ENCODE peak calls at places on chromosome 7, in six cellular contexts. X is GM12892, Z is GM12878, D is K562, J is H1, I is HepG2. U is an unnamed sample.

GRCh38 chr7:131525820-131526219 is 30.6 kb downstream of the PODXL start:
- DNase-seq in D (no peak), Z (no peak), J (no peak), X (no peak), I (no peak), U (no peak)

GRCh38 chr7:136870799-136871487 is 2.5 kb downstream of the CHRM2 start:
- DNase-seq in J (no peak), X (no peak), Z (no peak), I (no peak), D (no peak), U (no peak)

GRCh38 chr7:15764986-15765385 is 78.5 kb upstream of the MEOX2 start:
- DNase-seq in X (no peak), J (no peak), I (no peak), Z (no peak), D (no peak), U (no peak)

GRCh38 chr7:114345494-114345893 is 69.1 kb upstream of the FOXP2 start:
- DNase-seq in D (no peak), I (no peak), J (no peak), X (no peak), Z (no peak), U (no peak)

GRCh38 chr7:76358053-76358477 is 726 bp downstream of the YWHAG start:
- DNase-seq in D (peak; percentile 80), J (no peak), X (no peak), I (no peak), Z (no peak), U (no peak)

GRCh38 chr7:29976265-29976664 is 13.3 kb downstream of the SCRN1 start:
- DNase-seq in Z (no peak), D (no peak), I (no peak), J (no peak), X (no peak), U (no peak)

GRCh38 chr7:151680810-151681209 is 161.1 kb upstream of the RHEB start:
- DNase-seq in I (no peak), X (no peak), Z (no peak), J (no peak), D (no peak), U (no peak)

GRCh38 chr7:28466341-28466740 is 54.0 kb downstream of the CREB5 start:
- DNase-seq in I (no peak), X (no peak), D (no peak), Z (no peak), J (no peak), U (no peak)

GRCh38 chr7:28685660-28686417 is 272.3 kb downstream of the TRIL start:
- DNase-seq in X (no peak), D (no peak), Z (no peak), I (peak; percentile 68), J (peak; percentile 77), U (no peak)

GRCh38 chr7:24896031-24896433 is 83.9 kb downstream of the OSBPL3 start:
- DNase-seq in J (no peak), I (no peak), D (no peak), Z (peak; percentile 52), X (no peak), U (peak; percentile 45)

GRCh38 chr7:46723003-46723402 is 801.9 kb upstream of the IGFBP3 start:
- DNase-seq in Z (no peak), J (no peak), I (no peak), X (no peak), D (no peak), U (no peak)

GRCh38 chr7:36287371-36288241 is 102.1 kb upstream of the ANLN start:
- DNase-seq in Z (no peak), D (no peak), X (no peak), I (peak; percentile 91), J (no peak), U (no peak)

GRCh38 chr7:151351967-151352366 is 10.4 kb downstream of the NUB1 start:
- DNase-seq in X (no peak), D (no peak), Z (no peak), I (no peak), J (no peak), U (no peak)

GRCh38 chr7:8295638-8296361 is 33.8 kb upstream of the ICA1 start:
- DNase-seq in D (peak; percentile 51), Z (peak; percentile 43), X (peak; percentile 13), J (peak; percentile 17), I (peak; percentile 80), U (peak; percentile 37)

GRCh38 chr7:76069238-76069638 is 21.3 kb downstream of the MDH2 start:
- DNase-seq in X (no peak), Z (no peak), J (peak; percentile 46), I (no peak), D (peak; percentile 42), U (no peak)

GRCh38 chr7:44067064-44067951 is 1.9 kb upstream of the PGAM2 start:
- DNase-seq in X (no peak), Z (no peak), I (no peak), J (no peak), D (peak; percentile 51), U (no peak)

GRCh38 chr7:153397459-153397858 is 637.9 kb downstream of the ACTR3B start:
- DNase-seq in D (no peak), J (no peak), I (no peak), X (no peak), Z (no peak), U (no peak)

GRCh38 chr7:44977304-44977858 is 1.4 kb downstream of the MYO1G start:
- DNase-seq in D (peak; percentile 46), J (no peak), Z (no peak), X (no peak), I (no peak), U (no peak)

GRCh38 chr7:16431646-16432424 is 10.5 kb upstream of the CRPPA start:
- DNase-seq in Z (no peak), X (no peak), J (no peak), I (peak; percentile 54), D (peak; percentile 36), U (no peak)

GRCh38 chr7:100191775-100192174 is 14.1 kb downstream of the STAG3 start:
- DNase-seq in Z (no peak), D (no peak), J (no peak), I (no peak), X (no peak), U (no peak)

GRCh38 chr7:27150568-27151340 is 1.6 kb downstream of the HOXA3 start:
- DNase-seq in Z (no peak), I (peak; percentile 42), X (peak; percentile 82), J (no peak), D (peak; percentile 76), U (peak; percentile 86)
- TF ChIP-seq POLR2A in Z (no peak), I (no peak), X (no peak), J (no peak), D (no peak), U (no peak)

DNA sequence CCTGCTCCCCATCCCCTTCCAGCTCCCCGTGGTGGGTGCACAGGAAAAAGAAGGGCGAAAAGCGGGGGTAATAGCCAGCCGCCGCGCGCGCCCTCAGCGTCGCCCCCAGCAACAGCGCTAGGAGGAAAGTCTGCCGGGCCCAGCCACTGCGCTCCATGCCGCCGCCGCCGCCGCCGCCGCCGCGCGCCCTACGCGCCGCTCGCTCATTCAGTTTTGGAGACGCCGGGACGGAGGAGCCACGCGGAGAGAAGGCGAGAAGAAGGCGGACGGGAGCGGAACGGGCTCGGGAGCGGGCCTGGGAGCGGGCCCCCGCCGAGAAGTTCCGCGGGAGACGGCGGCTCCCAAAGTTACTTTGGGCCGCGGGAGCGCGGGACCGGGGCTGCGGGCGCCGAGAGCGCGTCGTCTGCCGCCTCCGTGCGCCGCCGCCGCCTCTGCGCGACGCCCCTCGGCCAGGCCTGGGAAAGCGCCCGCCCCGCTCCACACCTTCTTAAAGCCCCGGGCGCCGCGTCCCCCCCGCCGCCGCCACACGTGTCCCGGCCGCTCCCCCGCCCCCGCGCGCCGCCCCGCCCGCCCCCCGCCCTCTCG is at the start of gene RELN:
- DNase-seq in I (peak; percentile 48), Z (no peak), X (no peak), D (peak; percentile 92), J (no peak), U (peak; percentile 14)
- TF ChIP-seq TAF1 in I (peak; percentile 11), Z (no peak), X (no peak), D (peak; percentile 32), J (peak; percentile 21), U (no peak)

DNA sequence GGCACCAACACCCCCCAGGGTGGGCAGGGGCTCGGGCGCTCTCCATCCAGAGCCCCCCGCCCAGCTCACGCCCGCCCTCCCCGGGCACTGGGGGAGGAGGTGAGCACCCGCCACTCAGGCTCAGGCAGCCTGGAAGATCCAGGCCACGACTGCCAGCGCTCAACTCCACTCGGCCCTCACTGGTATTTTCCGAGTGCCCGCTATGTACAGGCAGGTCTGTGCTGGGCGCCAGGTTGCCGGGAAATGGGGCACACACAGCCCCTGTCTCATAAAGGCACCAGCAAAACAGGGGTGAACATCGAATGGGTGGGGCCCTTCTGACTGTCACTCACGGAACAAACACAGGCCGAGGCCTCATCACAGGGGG is 98.9 kb upstream of the DNAAF5 start:
- DNase-seq in I (no peak), D (no peak), Z (no peak), J (no peak), X (no peak), U (no peak)
- TF ChIP-seq POLR2A in I (no peak), D (no peak), Z (no peak), J (no peak), X (no peak), U (no peak)

GRCh38 chr7:149881328-149882263 is 7.8 kb downstream of the ATP6V0E2 start:
- DNase-seq in J (no peak), X (no peak), D (no peak), I (no peak), Z (no peak), U (peak; percentile 1)

GRCh38 chr7:149884016-149884415 is 10.2 kb downstream of the ATP6V0E2 start:
- DNase-seq in J (no peak), X (no peak), D (no peak), I (no peak), Z (no peak), U (no peak)

GRCh38 chr7:149883049-149883439 is 9.3 kb downstream of the ATP6V0E2 start:
- DNase-seq in X (no peak), D (no peak), Z (no peak), I (no peak), J (no peak), U (no peak)

GRCh38 chr7:149883452-149883861 is 9.7 kb downstream of the ATP6V0E2 start:
- DNase-seq in D (peak; percentile 75), Z (no peak), J (peak; percentile 29), X (peak; percentile 32), I (peak; percentile 41), U (peak; percentile 57)

GRCh38 chr7:149882264-149883048 is 8.7 kb downstream of the ATP6V0E2 start:
- DNase-seq in J (no peak), D (no peak), I (no peak), Z (no peak), X (peak; percentile 2), U (peak; percentile 7)
- TF ChIP-seq TAF1 in J (no peak), D (no peak), I (no peak), Z (no peak), X (no peak), U (no peak)

DNA sequence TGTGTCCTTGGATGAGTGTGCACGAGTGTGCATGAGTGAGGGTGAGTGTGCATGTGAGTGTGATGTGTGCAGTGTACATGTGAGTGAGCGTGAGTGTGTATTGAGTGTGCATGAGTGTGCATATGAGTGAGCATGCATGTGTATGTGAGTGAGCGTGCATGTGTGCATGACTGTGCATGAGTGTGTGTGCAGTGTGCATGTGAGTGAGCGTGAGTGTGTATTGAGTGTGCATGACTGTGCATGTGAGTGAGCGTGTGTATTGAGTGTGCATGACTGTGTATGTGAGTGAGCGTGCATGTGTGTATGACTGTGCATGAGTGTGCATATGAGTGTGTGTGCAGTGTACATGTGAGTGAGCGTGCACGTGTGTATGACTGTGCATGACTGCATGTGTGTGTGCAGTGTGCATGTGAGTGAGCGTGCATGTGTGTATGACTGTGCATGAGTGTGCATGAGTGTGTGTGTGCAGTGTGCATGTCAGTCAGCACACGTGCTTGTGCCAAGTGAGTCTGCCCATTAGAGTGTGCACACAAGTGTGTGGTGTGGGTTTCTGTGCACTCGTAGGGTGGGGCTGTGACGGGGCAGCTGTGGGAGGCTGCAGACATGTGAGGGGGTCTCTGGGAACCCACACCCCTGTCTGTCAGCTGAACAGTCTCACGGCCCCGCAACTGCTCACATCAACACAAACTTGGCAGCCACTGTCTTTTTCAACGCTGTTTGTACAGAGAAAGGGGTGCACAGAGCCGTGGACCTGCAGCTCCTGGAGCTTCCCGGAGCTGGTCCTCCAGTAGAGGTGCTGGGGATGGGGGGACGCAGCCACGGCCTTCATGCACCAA is 14.8 kb downstream of the FOXL3 start:
- DNase-seq in Z (no peak), X (no peak), D (no peak), I (no peak), J (no peak), U (no peak)
- TF ChIP-seq POLR2A in Z (no peak), X (no peak), D (no peak), I (no peak), J (no peak), U (no peak)